ENCODE peak calls at places on chromosomes 5 and 9, in four cellular contexts. E, A, S and H are unnamed samples.

GRCh38 chr9:20269620-20270019 is 352.7 kb downstream of the MLLT3 start:
- DNase-seq in E (no peak), A (no peak), S (no peak), H (no peak)

GRCh38 chr9:135302329-135303279 is 177.0 kb upstream of the PPP1R26 start:
- DNase-seq in E (no peak), A (no peak), S (peak), H (no peak)

GRCh38 chr5:175823731-175824525 is 47.5 kb upstream of the CPLX2 start:
- DNase-seq in E (peak), A (peak), S (no peak), H (no peak)

GRCh38 chr5:172659909-172660628 is 19.0 kb downstream of the NEURL1B start:
- DNase-seq in E (peak), A (peak), S (no peak), H (peak)

GRCh38 chr5:125316913-125317545 is 570.6 kb upstream of the ZNF608 start:
- DNase-seq in E (no peak), A (peak), S (no peak), H (no peak)

GRCh38 chr5:36242534-36243144 is 914 bp upstream of the NADK2 start:
- DNase-seq in E (no peak), A (no peak), S (no peak), H (no peak)

GRCh38 chr9:18893491-18893890 is 139.5 kb downstream of the SAXO1 start:
- DNase-seq in E (no peak), A (no peak), S (no peak), H (peak)

GRCh38 chr5:58066557-58066956 is 393.3 kb downstream of the PLK2 start:
- DNase-seq in E (no peak), A (no peak), S (no peak), H (no peak)

GRCh38 chr5:30539004-30539634 is 654.4 kb upstream of the CDH6 start:
- DNase-seq in E (peak), A (peak), S (no peak), H (peak)

GRCh38 chr5:141637693-141638419 is 1.1 kb downstream of the RELL2 start:
- DNase-seq in E (peak), A (peak), S (peak), H (peak)
- H4K5ac ChIP-seq in E (no peak), A (no peak), S (no peak), H (no peak)

GRCh38 chr9:71637926-71638325 is 130.4 kb downstream of the CEMIP2 start:
- DNase-seq in E (no peak), A (no peak), S (no peak), H (no peak)
- H3K4ac ChIP-seq in E (no peak), A (no peak), S (no peak), H (no peak)

GRCh38 chr5:166788050-166788449 is 1503.4 kb upstream of the WWC1 start:
- DNase-seq in E (no peak), A (peak), S (no peak), H (no peak)
- H4K5ac ChIP-seq in E (no peak), A (no peak), S (no peak), H (no peak)

DNA sequence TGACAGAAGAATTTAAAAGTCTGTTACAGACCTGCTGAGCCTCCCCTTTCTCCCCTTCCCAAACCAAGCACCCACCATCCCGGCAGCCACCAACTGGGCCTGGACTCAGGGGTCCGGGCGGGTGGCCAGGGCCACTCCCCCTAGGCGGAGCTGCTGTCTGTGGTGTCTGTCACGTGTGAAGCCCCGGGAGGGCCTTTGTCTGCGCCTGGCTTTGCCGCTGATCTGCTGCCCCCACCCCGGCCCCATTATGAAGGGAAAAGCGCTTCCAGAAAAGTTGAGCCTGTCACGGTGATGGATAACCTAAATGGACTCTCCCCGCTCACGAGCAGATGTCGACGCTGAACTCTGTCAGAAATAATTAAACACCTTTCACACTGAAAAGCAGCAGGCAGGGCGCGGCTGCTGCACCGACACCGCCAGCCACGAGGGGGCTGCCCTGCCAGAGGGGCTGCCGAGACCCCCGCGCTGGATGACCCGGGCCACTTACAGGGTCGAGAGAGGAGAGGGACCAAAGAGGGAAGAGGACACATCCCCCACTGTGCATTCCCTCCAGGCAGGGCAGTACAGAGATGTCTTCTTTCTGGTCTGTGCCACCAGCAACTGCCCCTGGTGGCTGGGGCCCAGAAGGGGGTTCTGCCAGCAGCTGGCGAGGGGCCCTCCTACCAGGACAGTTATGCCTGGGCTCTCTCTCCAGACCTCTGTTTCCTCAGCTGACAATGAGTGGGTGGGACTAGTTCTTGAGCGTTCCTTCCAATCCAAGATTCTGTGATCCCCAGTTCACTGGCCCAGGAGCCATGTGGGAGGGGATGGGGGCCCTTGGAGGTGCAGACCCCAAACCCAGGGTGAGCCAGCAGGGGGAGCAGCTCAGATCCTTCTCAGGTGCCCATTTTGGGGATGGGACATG is 36.0 kb upstream of the BARHL1 start:
- DNase-seq in E (peak), A (peak), S (peak), H (no peak)
- H3K4ac ChIP-seq in E (no peak), A (no peak), S (no peak), H (no peak)